ENCODE peak calls at places on chromosomes 16 and 17, in five cellular contexts. One of them, this sample, is unnamed.

GRCh38 chr16:84312783-84313382 is 18.2 kb downstream of the WFDC1 start:
- DNase-seq in fibroblast of pulmonary artery: no peak
- DNase-seq in ELR: no peak
- DNase-seq in activated T-helper 1 cell treated with anti-CD3 and anti-CD28 coated beads, Interleukin-12 subunit alpha, Interleukin-12 subunit beta, Interleukin-2, Interleukin-4 antibody, amounts not matched to agents 30 ng/mL and 10 ng/mL and 1 ng/mL, durations not matched to agents 14 hours and 24 hours and 36 hours: no peak
- DNase-seq in heart right ventricle: no peak
- DNase-seq in this sample: no peak

GRCh38 chr17:33322063-33322462 is 29.0 kb upstream of the ASIC2 start:
- DNase-seq in fibroblast of pulmonary artery: no peak
- DNase-seq in activated T-helper 1 cell treated with anti-CD3 and anti-CD28 coated beads, Interleukin-12 subunit alpha, Interleukin-12 subunit beta, Interleukin-2, Interleukin-4 antibody, amounts not matched to agents 30 ng/mL and 10 ng/mL and 1 ng/mL, durations not matched to agents 14 hours and 24 hours and 36 hours: no peak
- DNase-seq in heart right ventricle: no peak
- DNase-seq in ELR: no peak
- DNase-seq in this sample: no peak

GRCh38 chr16:84836234-84836647 is 16.5 kb downstream of the CRISPLD2 start:
- DNase-seq in ELR: peak; percentile 100
- DNase-seq in heart right ventricle: peak; percentile 77
- DNase-seq in fibroblast of pulmonary artery: peak; percentile 100
- DNase-seq in activated T-helper 1 cell treated with anti-CD3 and anti-CD28 coated beads, Interleukin-12 subunit alpha, Interleukin-12 subunit beta, Interleukin-2, Interleukin-4 antibody, amounts not matched to agents 30 ng/mL and 10 ng/mL and 1 ng/mL, durations not matched to agents 14 hours and 24 hours and 36 hours: no peak
- DNase-seq in this sample: peak; percentile 94

GRCh38 chr16:906296-906695 is 64.5 kb downstream of the LMF1 start:
- DNase-seq in heart right ventricle: no peak
- DNase-seq in ELR: no peak
- DNase-seq in fibroblast of pulmonary artery: no peak
- DNase-seq in activated T-helper 1 cell treated with anti-CD3 and anti-CD28 coated beads, Interleukin-12 subunit alpha, Interleukin-12 subunit beta, Interleukin-2, Interleukin-4 antibody, amounts not matched to agents 30 ng/mL and 10 ng/mL and 1 ng/mL, durations not matched to agents 14 hours and 24 hours and 36 hours: no peak
- DNase-seq in this sample: no peak

GRCh38 chr16:80580109-80580832 is 39.5 kb downstream of the DYNLRB2 start:
- DNase-seq in heart right ventricle: no peak
- DNase-seq in fibroblast of pulmonary artery: peak; percentile 22
- DNase-seq in ELR: peak; percentile 39
- DNase-seq in activated T-helper 1 cell treated with anti-CD3 and anti-CD28 coated beads, Interleukin-12 subunit alpha, Interleukin-12 subunit beta, Interleukin-2, Interleukin-4 antibody, amounts not matched to agents 30 ng/mL and 10 ng/mL and 1 ng/mL, durations not matched to agents 14 hours and 24 hours and 36 hours: peak; percentile 82
- DNase-seq in this sample: peak; percentile 30

GRCh38 chr16:69490707-69491324 is 66.4 kb downstream of the CYB5B start:
- DNase-seq in ELR: no peak
- DNase-seq in activated T-helper 1 cell treated with anti-CD3 and anti-CD28 coated beads, Interleukin-12 subunit alpha, Interleukin-12 subunit beta, Interleukin-2, Interleukin-4 antibody, amounts not matched to agents 30 ng/mL and 10 ng/mL and 1 ng/mL, durations not matched to agents 14 hours and 24 hours and 36 hours: no peak
- DNase-seq in fibroblast of pulmonary artery: peak; percentile 26
- DNase-seq in heart right ventricle: no peak
- DNase-seq in this sample: no peak

GRCh38 chr16:16143941-16144340 is 79.4 kb downstream of the ABCC6 start:
- DNase-seq in activated T-helper 1 cell treated with anti-CD3 and anti-CD28 coated beads, Interleukin-12 subunit alpha, Interleukin-12 subunit beta, Interleukin-2, Interleukin-4 antibody, amounts not matched to agents 30 ng/mL and 10 ng/mL and 1 ng/mL, durations not matched to agents 14 hours and 24 hours and 36 hours: no peak
- DNase-seq in ELR: no peak
- DNase-seq in fibroblast of pulmonary artery: no peak
- DNase-seq in heart right ventricle: no peak
- DNase-seq in this sample: no peak

GRCh38 chr16:58639836-58640235 is 10.2 kb upstream of the CNOT1 start:
- DNase-seq in fibroblast of pulmonary artery: no peak
- DNase-seq in activated T-helper 1 cell treated with anti-CD3 and anti-CD28 coated beads, Interleukin-12 subunit alpha, Interleukin-12 subunit beta, Interleukin-2, Interleukin-4 antibody, amounts not matched to agents 30 ng/mL and 10 ng/mL and 1 ng/mL, durations not matched to agents 14 hours and 24 hours and 36 hours: no peak
- DNase-seq in heart right ventricle: no peak
- DNase-seq in ELR: no peak
- DNase-seq in this sample: no peak

GRCh38 chr16:28494141-28494851 is at the start of gene APOBR:
- DNase-seq in heart right ventricle: no peak
- DNase-seq in fibroblast of pulmonary artery: no peak
- DNase-seq in ELR: peak; percentile 37
- DNase-seq in activated T-helper 1 cell treated with anti-CD3 and anti-CD28 coated beads, Interleukin-12 subunit alpha, Interleukin-12 subunit beta, Interleukin-2, Interleukin-4 antibody, amounts not matched to agents 30 ng/mL and 10 ng/mL and 1 ng/mL, durations not matched to agents 14 hours and 24 hours and 36 hours: peak; percentile 84
- DNase-seq in this sample: no peak